ENCODE peak calls at places on chromosome 15, in five cellular contexts. J is A549, F is AG10803, U is GM06990, S is GM12864. V is an unnamed sample.
A peak's percentile ranks its signal among the peaks of the same experiment; 100 is the strongest.

GRCh38 chr15:63986751-63987341 is 59.4 kb downstream of the DAPK2 start:
- DNase-seq in S (peak; percentile 82), U (peak; percentile 77), J (no peak), F (peak; percentile 51), V (no peak)

GRCh38 chr15:76431936-76432335 is 95.4 kb downstream of the ISL2 start:
- DNase-seq in U (no peak), S (no peak), F (peak; percentile 16), J (no peak), V (no peak)

GRCh38 chr15:54388746-54389145 is 410.5 kb downstream of the UNC13C start:
- DNase-seq in S (no peak), U (no peak), J (no peak), F (no peak), V (no peak)

GRCh38 chr15:66931768-66932633 is 133.4 kb upstream of the SMAD3 start:
- DNase-seq in S (no peak), J (peak; percentile 96), U (no peak), F (peak; percentile 55), V (peak; percentile 52)

GRCh38 chr15:37090543-37091175 is 9.7 kb downstream of the MEIS2 start:
- DNase-seq in S (no peak), J (no peak), U (no peak), F (no peak), V (no peak)

GRCh38 chr15:38217181-38217580 is 35.5 kb upstream of the SPRED1 start:
- DNase-seq in J (no peak), U (no peak), F (peak; percentile 45), S (no peak), V (peak; percentile 56)

GRCh38 chr15:31352283-31352880 is 25.7 kb downstream of the KLF13 start:
- DNase-seq in U (no peak), J (no peak), S (no peak), F (no peak), V (no peak)

GRCh38 chr15:65409284-65409631 is 13.5 kb downstream of the IGDCC4 start:
- DNase-seq in S (peak; percentile 18), F (peak; percentile 98), J (no peak), U (peak; percentile 52), V (peak; percentile 89)

GRCh38 chr15:47733085-47733484 is 15.8 kb downstream of the SEMA6D start:
- DNase-seq in S (no peak), U (no peak), J (no peak), F (no peak), V (no peak)

GRCh38 chr15:66741646-66742045 is 39.6 kb downstream of the SMAD6 start:
- DNase-seq in F (no peak), U (no peak), J (no peak), S (no peak), V (no peak)

GRCh38 chr15:78565951-78566774 is 843 bp downstream of the CHRNA5 start:
- DNase-seq in F (peak; percentile 11), S (no peak), J (peak; percentile 76), U (peak; percentile 8), V (peak; percentile 14)

GRCh38 chr15:89419370-89419984 is 76.9 kb downstream of the RHCG start:
- DNase-seq in S (no peak), J (peak; percentile 48), U (no peak), F (no peak), V (peak; percentile 36)

GRCh38 chr15:56428821-56429458 is 36.0 kb downstream of the MNS1 start:
- DNase-seq in F (peak; percentile 40), J (peak; percentile 47), U (peak; percentile 15), S (peak; percentile 16), V (peak; percentile 58)

GRCh38 chr15:55799287-55800212 is 56.6 kb upstream of the PRTG start:
- DNase-seq in F (no peak), S (peak; percentile 12), J (peak; percentile 59), U (no peak), V (peak; percentile 70)

GRCh38 chr15:41561777-41562145 is 2.7 kb downstream of the TYRO3 start:
- DNase-seq in U (no peak), S (no peak), F (peak; percentile 45), J (no peak), V (peak; percentile 70)

GRCh38 chr15:53962646-53963561 is 15.3 kb upstream of the UNC13C start:
- DNase-seq in J (no peak), S (no peak), F (no peak), U (no peak), V (peak; percentile 18)

GRCh38 chr15:89406218-89406716 is 71.6 kb upstream of the POLG start:
- DNase-seq in U (no peak), J (no peak), S (no peak), F (no peak), V (no peak)

GRCh38 chr15:50907866-50908208 is 646 bp upstream of the AP4E1 start:
- DNase-seq in U (no peak), S (no peak), J (peak; percentile 46), F (peak; percentile 38), V (peak; percentile 46)

GRCh38 chr15:65980824-65981456 is 111.6 kb downstream of the RAB11A start:
- DNase-seq in U (no peak), S (no peak), J (peak; percentile 95), F (peak; percentile 81), V (peak; percentile 78)

GRCh38 chr15:55564347-55565145 is 23.6 kb downstream of the PYGO1 start:
- DNase-seq in F (no peak), J (no peak), U (no peak), S (no peak), V (no peak)

GRCh38 chr15:45674646-45675045 is 39.8 kb downstream of the SQOR start:
- DNase-seq in U (no peak), J (no peak), S (no peak), F (no peak), V (no peak)

GRCh38 chr15:40743466-40743865 is 11.6 kb downstream of the RMDN3 start:
- DNase-seq in F (no peak), J (no peak), S (no peak), U (no peak), V (no peak)

GRCh38 chr15:53212785-53213184 is 422.6 kb upstream of the ONECUT1 start:
- DNase-seq in S (no peak), J (no peak), F (no peak), U (no peak), V (no peak)

GRCh38 chr15:75952512-75952911 is 48.8 kb downstream of the FBXO22 start:
- DNase-seq in J (no peak), F (no peak), U (no peak), S (no peak), V (no peak)

GRCh38 chr15:34725565-34725964 is 29.2 kb downstream of the GJD2 start:
- DNase-seq in U (no peak), S (no peak), F (peak; percentile 91), J (no peak), V (no peak)

GRCh38 chr15:34724486-34724885 is 30.3 kb downstream of the GJD2 start:
- DNase-seq in J (no peak), U (no peak), F (no peak), S (no peak), V (no peak)

GRCh38 chr15:34729886-34730285 is 24.9 kb downstream of the GJD2 start:
- DNase-seq in U (no peak), F (peak; percentile 14), S (no peak), J (no peak), V (no peak)

GRCh38 chr15:34729056-34729455 is 25.7 kb downstream of the GJD2 start:
- DNase-seq in U (no peak), F (peak; percentile 14), S (no peak), J (no peak), V (no peak)

DNA sequence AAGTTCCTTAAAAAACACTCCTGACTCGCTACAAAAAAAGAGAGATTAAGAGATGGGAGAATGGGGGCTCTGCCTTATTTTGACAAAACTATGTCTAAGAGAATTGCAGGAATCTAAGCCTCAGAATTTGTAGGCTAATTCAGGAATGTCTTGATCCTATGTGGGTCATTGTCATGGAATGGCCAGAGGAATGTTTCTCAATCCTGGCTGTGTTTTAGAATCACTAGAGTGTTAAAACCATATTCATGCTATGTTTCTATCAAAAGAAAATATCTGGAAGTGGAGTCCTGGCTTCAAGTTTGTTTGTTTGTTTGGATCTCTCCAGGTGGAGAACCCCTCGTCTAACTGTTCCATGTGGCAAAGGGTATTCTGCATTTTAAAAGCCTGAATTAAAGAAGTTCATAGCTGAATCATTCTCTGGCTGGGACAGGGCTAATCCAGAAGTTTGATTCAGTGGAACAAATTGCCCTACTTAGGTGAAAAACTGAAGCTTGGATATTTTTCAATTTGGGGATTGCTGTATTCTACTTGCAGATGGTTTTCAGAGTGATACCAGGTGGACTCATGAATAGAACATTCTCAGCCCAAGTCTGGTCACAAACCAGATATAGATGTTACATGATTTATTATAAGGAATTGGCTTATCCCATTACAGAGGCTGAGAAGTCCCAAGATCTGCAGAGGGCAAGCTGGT is 28.2 kb downstream of the GJD2 start:
- DNase-seq in F (peak; percentile 88), J (no peak), S (no peak), U (no peak), V (peak; percentile 15)
- H3K4me3 ChIP-seq in F (no peak overlapping the region), J (no peak overlapping the region), S (no peak overlapping the region), U (no peak overlapping the region), V (no peak overlapping the region)

DNA sequence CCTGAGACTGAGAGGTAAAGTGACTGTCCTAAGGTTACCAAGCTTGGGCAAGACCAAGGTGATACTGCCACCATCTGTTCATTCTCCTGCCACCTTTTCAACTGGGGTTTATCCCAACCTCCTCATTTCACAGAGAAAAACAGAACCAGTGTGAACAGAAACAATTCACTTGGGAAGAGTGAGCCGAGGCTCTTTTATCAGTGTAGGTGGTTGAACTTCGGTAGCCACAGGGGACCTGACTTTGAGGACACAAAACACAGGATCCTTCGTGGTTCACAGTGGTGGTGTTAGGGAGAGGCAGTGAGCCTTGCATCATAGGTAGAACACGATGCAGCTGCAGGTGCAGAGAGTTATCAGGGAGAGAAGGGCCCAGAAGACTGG is 72.8 kb upstream of the ICE2 start:
- DNase-seq in F (no peak), S (no peak), J (no peak), U (no peak), V (no peak)
- TF ChIP-seq CTCF in F (no peak), S (peak; percentile 21), J (peak; percentile 27), U (peak; percentile 42), V (no peak)

GRCh38 chr15:85691350-85692240 is 103.1 kb downstream of the KLHL25 start:
- DNase-seq in U (peak; percentile 71), S (no peak), J (no peak), F (no peak), V (no peak)

GRCh38 chr15:85690546-85691226 is 104.0 kb downstream of the KLHL25 start:
- DNase-seq in J (no peak), S (no peak), F (no peak), U (no peak), V (no peak)

GRCh38 chr15:85693277-85693676 is 101.4 kb downstream of the KLHL25 start:
- DNase-seq in S (no peak), F (no peak), J (no peak), U (no peak), V (no peak)

GRCh38 chr15:85692873-85693272 is 101.9 kb downstream of the KLHL25 start:
- DNase-seq in J (no peak), U (no peak), F (no peak), S (no peak), V (no peak)

GRCh38 chr15:85694086-85694485 is 100.6 kb downstream of the KLHL25 start:
- DNase-seq in S (no peak), F (no peak), U (no peak), J (no peak), V (no peak)
- H3K4me3 ChIP-seq in S (no peak overlapping the region), F (no peak overlapping the region), U (no peak overlapping the region), J (no peak overlapping the region), V (no peak overlapping the region)

GRCh38 chr15:39684215-39684614 is 98.4 kb downstream of the FSIP1 start:
- DNase-seq in J (no peak), U (no peak), S (no peak), F (no peak), V (no peak)
- TF ChIP-seq CTCF in J (no peak), U (no peak), S (no peak), F (no peak), V (no peak)

GRCh38 chr15:98872777-98873176 is 134.8 kb downstream of the PGPEP1L start:
- DNase-seq in U (no peak), J (no peak), F (peak; percentile 32), S (no peak), V (no peak)
- H3K4me3 ChIP-seq in U (no peak overlapping the region), J (peak overlapping the region; percentile 26), F (no peak overlapping the region), S (no peak overlapping the region), V (no peak overlapping the region)

GRCh38 chr15:72682772-72683171 is 3.2 kb downstream of the HIGD2B start:
- DNase-seq in J (no peak), S (no peak), U (no peak), F (no peak), V (no peak)
- TF ChIP-seq CTCF in J (no peak), S (no peak), U (no peak), F (no peak), V (no peak)